ENCODE peak calls at places on chromosomes 12 and 14, in eight cellular contexts. K, I, B, Q, H, F, N and R are unnamed samples. For H3K36me3, the result is how much of the 10 kb centered on the place peaks cover.

GRCh38 chr14:63737582-63738006 is 9.7 kb upstream of the SGPP1 start:
- DNase-seq in K (no peak), I (no peak), B (no peak), Q (no peak), H (no peak), F (no peak), N (no peak), R (no peak)

GRCh38 chr12:45713108-45713507 is 16.4 kb upstream of the ARID2 start:
- DNase-seq in K (no peak), I (no peak), B (peak), Q (no peak), H (no peak), F (no peak), N (no peak), R (no peak)

GRCh38 chr14:65080954-65081747 is 21.2 kb downstream of the MAX start:
- DNase-seq in K (no peak), I (no peak), B (peak), Q (no peak), H (no peak), F (no peak), N (no peak), R (peak)

GRCh38 chr12:114045333-114045732 is 79.2 kb upstream of the RBM19 start:
- DNase-seq in K (no peak), I (no peak), B (no peak), Q (no peak), H (no peak), F (no peak), N (no peak), R (no peak)

GRCh38 chr14:22977684-22978486 is 4.5 kb downstream of the AJUBA start:
- DNase-seq in K (peak), I (peak), B (peak), Q (peak), H (peak), F (no peak), N (peak), R (peak)

GRCh38 chr14:79708991-79709390 is 502.3 kb downstream of the DIO2 start:
- DNase-seq in K (no peak), I (no peak), B (peak), Q (no peak), H (no peak), F (no peak), N (no peak), R (no peak)

GRCh38 chr14:54839681-54840080 is 62.9 kb downstream of the GCH1 start:
- DNase-seq in K (no peak), I (peak), B (no peak), Q (no peak), H (peak), F (no peak), N (peak), R (no peak)

GRCh38 chr12:14775652-14776020 is 27.6 kb downstream of the WBP11 start:
- DNase-seq in K (no peak), I (no peak), B (peak), Q (no peak), H (no peak), F (no peak), N (no peak), R (no peak)

GRCh38 chr14:79564371-79564770 is 646.9 kb downstream of the DIO2 start:
- DNase-seq in K (no peak), I (no peak), B (no peak), Q (no peak), H (no peak), F (no peak), N (no peak), R (no peak)

GRCh38 chr12:26513357-26514043 is 318.1 kb downstream of the SSPN start:
- DNase-seq in K (no peak), I (no peak), B (no peak), Q (no peak), H (no peak), F (no peak), N (no peak), R (no peak)

GRCh38 chr14:43475762-43476161 is 1031.3 kb downstream of the FSCB start:
- DNase-seq in K (no peak), I (no peak), B (no peak), Q (no peak), H (no peak), F (no peak), N (no peak), R (no peak)

GRCh38 chr12:80272516-80272915 is 171.5 kb upstream of the PTPRQ start:
- DNase-seq in K (no peak), I (no peak), B (no peak), Q (no peak), H (no peak), F (no peak), N (no peak), R (no peak)

GRCh38 chr12:120118710-120119097 is 2.2 kb upstream of the RAB35 start:
- DNase-seq in K (no peak), I (no peak), B (peak), Q (no peak), H (no peak), F (no peak), N (no peak), R (no peak)

GRCh38 chr12:70240677-70241076 is 2.6 kb upstream of the CNOT2 start:
- DNase-seq in K (no peak), I (no peak), B (no peak), Q (no peak), H (no peak), F (no peak), N (no peak), R (no peak)

GRCh38 chr14:93892923-93893549 is 34.1 kb upstream of the FAM181A start:
- DNase-seq in K (peak), I (peak), B (peak), Q (peak), H (peak), F (no peak), N (peak), R (peak)

GRCh38 chr14:69694730-69695663 is 71.9 kb upstream of the SRSF5 start:
- DNase-seq in K (no peak), I (no peak), B (peak), Q (no peak), H (no peak), F (no peak), N (no peak), R (no peak)

GRCh38 chr12:54865683-54866324 is 11.5 kb downstream of the MUCL1 start:
- DNase-seq in K (no peak), I (no peak), B (no peak), Q (no peak), H (no peak), F (no peak), N (no peak), R (no peak)

DNA sequence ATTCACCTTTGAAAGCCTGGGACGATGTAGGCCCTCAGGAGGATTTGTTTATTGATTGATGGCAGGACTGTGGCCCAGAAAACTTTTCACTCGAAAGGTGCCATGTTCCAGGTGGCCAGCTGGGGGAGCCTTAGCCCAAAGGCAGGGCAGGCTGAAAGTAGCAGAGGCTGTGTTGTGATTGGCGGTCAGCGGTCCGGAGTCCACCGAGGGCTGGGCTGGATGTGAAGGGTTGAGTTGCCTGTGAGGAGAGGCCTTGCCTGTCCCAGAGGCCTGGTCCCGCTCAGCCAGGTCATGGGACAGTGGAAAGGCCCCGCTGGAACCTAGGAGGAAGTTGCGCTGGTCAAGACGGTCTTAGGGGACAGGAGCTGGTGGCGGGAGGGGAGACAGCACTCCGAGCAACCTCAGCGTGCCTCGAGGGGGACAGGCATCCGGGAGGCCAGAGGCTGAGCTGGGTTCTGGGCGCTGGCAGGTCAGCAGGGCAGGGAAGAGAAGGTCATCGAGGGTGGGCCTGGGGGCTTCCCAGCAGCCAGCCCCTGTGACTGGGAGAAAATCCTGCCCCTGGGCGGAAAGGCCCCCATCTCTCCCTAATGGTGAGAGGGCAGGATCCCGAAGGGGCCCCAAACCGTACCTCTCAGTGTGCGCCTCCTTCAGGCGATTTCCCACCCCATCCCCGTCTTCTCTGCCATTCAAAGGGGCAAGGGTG is 26.3 kb downstream of the CMA1 start:
- DNase-seq in K (no peak), I (no peak), B (peak), Q (peak), H (no peak), F (no peak), N (peak), R (peak)
- TF ChIP-seq POLR2A in K (no peak), I (no peak), B (no peak), Q (no peak), H (no peak), F (no peak), N (no peak), R (no peak)

DNA sequence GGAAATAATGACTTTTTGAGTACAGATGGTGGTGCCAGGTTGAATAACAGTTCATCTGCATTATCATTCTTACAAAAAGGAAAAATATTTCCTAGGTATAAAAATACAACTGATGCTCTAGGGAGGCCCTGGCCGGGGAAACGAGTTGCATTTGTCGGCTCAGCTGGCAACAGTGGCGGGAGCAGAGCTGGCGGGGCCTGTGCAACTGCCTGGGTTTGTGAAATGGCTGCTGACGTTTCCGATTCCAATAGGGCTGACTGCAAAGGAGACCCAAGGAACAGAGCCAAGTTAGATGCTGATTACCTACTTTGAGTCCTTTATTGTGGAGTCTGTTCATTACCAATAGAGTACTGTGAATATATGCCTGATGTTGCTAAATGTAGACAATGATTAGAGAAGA is 25.7 kb upstream of the PHLDA1 start:
- DNase-seq in K (no peak), I (no peak), B (no peak), Q (no peak), H (no peak), F (no peak), N (no peak), R (no peak)
- H3K36me3 ChIP-seq in K (half or more), I (under half), B (under half), Q (half or more), H (under half), F (under half), N (under half), R (under half)

DNA sequence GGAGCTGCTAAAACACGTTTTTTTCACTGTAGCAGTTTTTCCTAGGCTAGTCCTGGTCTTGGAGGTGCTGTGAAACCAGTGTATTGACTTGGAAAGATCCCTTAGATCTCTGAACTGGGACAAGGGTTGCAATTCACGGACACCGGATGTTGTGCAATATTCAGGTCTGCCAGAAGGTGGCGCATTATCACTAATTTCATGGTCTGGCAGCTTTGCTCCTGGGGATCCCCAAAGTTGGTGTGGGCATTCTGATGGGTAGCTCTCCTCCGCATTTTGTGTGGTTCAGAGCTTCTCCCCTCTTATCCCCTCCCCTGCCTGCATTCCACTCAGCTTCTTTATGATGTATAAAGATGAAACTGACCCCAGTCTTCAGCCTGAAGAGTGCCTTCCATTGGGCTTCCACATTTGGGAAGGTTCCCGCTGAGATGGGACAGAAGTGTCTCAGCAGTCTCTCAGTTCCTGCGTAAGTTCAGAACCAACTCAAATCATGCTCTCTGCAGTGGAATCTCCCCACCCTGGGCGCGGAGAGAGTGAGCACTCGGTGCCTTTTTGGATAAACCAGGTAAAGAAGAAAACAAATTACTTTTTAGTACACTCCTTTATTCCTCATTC is 278.4 kb downstream of the NRXN3 start:
- DNase-seq in K (peak), I (peak), B (no peak), Q (peak), H (peak), F (no peak), N (peak), R (peak)
- TF ChIP-seq CTCF in K (peak), I (peak), B (peak), Q (peak), H (peak), F (peak), N (peak), R (no peak)

GRCh38 chr14:36942522-36943245 is 229.7 kb downstream of the SLC25A21 start:
- DNase-seq in K (no peak), I (no peak), B (peak), Q (no peak), H (no peak), F (no peak), N (no peak), R (no peak)
- TF ChIP-seq POLR2A in K (no peak), I (no peak), B (no peak), Q (no peak), H (no peak), F (no peak), N (no peak), R (no peak)

GRCh38 chr12:64431791-64432190 is 20.1 kb upstream of the TBK1 start:
- DNase-seq in K (no peak), I (no peak), B (peak), Q (no peak), H (no peak), F (no peak), N (no peak), R (no peak)

GRCh38 chr12:64428956-64429355 is 23.0 kb upstream of the TBK1 start:
- DNase-seq in K (no peak), I (no peak), B (no peak), Q (no peak), H (no peak), F (no peak), N (no peak), R (no peak)

GRCh38 chr12:64433915-64434314 is 18.0 kb upstream of the TBK1 start:
- DNase-seq in K (no peak), I (no peak), B (no peak), Q (no peak), H (no peak), F (no peak), N (no peak), R (no peak)

DNA sequence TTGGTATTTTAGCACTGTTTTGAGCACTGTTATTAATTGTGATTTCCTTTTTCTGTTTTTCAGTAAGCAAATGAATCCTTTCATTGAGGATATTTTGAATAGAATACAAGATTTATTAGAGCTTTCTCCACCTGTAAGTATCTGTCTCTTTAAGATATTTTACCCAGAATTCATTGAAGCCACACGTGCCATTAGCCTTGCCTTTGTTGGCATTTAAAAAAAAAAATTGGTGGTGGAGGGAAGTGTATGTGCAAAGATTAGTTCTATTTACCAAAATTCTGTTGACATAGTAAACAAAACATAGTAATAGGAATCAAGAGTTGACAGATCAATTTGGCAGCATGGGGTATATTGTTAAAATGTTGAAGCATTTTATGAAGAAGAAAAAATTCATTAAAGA is 23.8 kb downstream of the XPOT start:
- DNase-seq in K (no peak), I (no peak), B (no peak), Q (no peak), H (no peak), F (no peak), N (no peak), R (no peak)
- H3K36me3 ChIP-seq in K (half or more), I (under half), B (half or more), Q (half or more), H (under half), F (under half), N (under half), R (half or more)

GRCh38 chr14:35949933-35950332 is 123.8 kb downstream of the BRMS1L start:
- DNase-seq in K (no peak), I (no peak), B (no peak), Q (peak), H (peak), F (no peak), N (no peak), R (no peak)

GRCh38 chr14:35940291-35940690 is 114.2 kb downstream of the BRMS1L start:
- DNase-seq in K (no peak), I (no peak), B (no peak), Q (no peak), H (no peak), F (no peak), N (no peak), R (no peak)

DNA sequence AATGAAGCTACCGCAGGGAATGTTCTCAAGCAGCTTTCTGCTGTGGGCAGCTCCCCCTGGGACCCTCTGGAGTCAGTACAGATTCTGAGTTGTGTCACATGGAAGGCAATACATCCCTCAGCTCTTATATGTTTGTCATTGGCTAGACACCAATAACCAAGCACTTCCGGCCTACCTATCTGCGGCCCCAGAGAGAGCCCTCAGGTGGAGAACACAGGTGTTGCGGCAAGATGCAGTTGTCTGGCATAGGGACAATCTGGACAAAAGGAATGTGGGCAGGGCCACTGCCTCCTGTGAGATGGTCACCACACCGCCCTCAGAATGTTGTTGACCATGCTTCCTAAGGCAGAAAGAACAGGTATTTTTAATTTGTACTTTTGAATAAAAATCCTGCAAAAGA is 118.7 kb downstream of the BRMS1L start:
- DNase-seq in K (no peak), I (no peak), B (no peak), Q (no peak), H (no peak), F (no peak), N (no peak), R (no peak)
- TF ChIP-seq CTCF in K (no peak), I (no peak), B (no peak), Q (no peak), H (no peak), F (no peak), N (no peak), R (no peak)

GRCh38 chr14:58390830-58391229 is 4.9 kb upstream of the TOMM20L start:
- DNase-seq in K (no peak), I (no peak), B (no peak), Q (no peak), H (no peak), F (no peak), N (no peak), R (no peak)
- TF ChIP-seq POLR2A in K (no peak), I (no peak), B (no peak), Q (no peak), H (no peak), F (no peak), N (no peak), R (no peak)